ENCODE peak calls at places on chromosomes 4 and X, in seven cellular contexts. M is A549, R is tibial nerve, X is stomach, B is esophagus muscularis mucosa, Y is H1, E is suprapubic skin. S is an unnamed sample.

GRCh38 chr4:4914059-4914820 is 54.8 kb downstream of the MSX1 start:
- DNase-seq in M (no peak), R (peak; percentile 34), X (no peak), B (no peak), Y (no peak), E (no peak), S (no peak)

GRCh38 chrX:69215161-69215560 is 49.9 kb upstream of the PJA1 start:
- DNase-seq in M (no peak), R (no peak), X (no peak), B (no peak), Y (no peak), E (peak; percentile 42), S (no peak)

GRCh38 chr4:94488667-94489066 is 36.9 kb downstream of the PDLIM5 start:
- DNase-seq in M (peak; percentile 82), R (no peak), X (no peak), B (no peak), Y (no peak), E (no peak), S (no peak)

GRCh38 chrX:119067023-119067739 is 5.6 kb upstream of the CT47C1 start:
- DNase-seq in M (peak; percentile 50), R (peak; percentile 67), X (peak; percentile 57), B (no peak), Y (peak; percentile 59), E (no peak), S (peak; percentile 52)

GRCh38 chr4:181479145-181479544 is 764.1 kb upstream of the TENM3 start:
- DNase-seq in M (no peak), R (no peak), X (no peak), B (no peak), Y (no peak), E (no peak), S (no peak)

GRCh38 chr4:186693159-186693815 is 30.4 kb downstream of the FAT1 start:
- DNase-seq in M (peak; percentile 74), R (peak; percentile 87), X (peak; percentile 76), B (no peak), Y (no peak), E (peak; percentile 86), S (peak; percentile 69)

GRCh38 chrX:74551934-74552333 is 62.5 kb downstream of the RLIM start:
- DNase-seq in M (no peak), R (no peak), X (no peak), B (no peak), Y (no peak), E (no peak), S (no peak)

GRCh38 chr4:6121941-6122340 is 78.4 kb downstream of the JAKMIP1 start:
- DNase-seq in M (no peak), R (no peak), X (peak; percentile 11), B (no peak), Y (no peak), E (no peak), S (no peak)

GRCh38 chr4:101989551-101989950 is 199.0 kb downstream of the BANK1 start:
- DNase-seq in M (no peak), R (no peak), X (no peak), B (no peak), Y (no peak), E (no peak), S (no peak)

GRCh38 chr4:123244233-123244632 is 152.4 kb upstream of the SPRY1 start:
- DNase-seq in M (peak; percentile 3), R (peak; percentile 60), X (peak; percentile 30), B (no peak), Y (no peak), E (peak; percentile 67), S (peak; percentile 20)

GRCh38 chr4:7103599-7104365 is 35.9 kb upstream of the GRPEL1 start:
- DNase-seq in M (peak; percentile 51), R (peak; percentile 61), X (peak; percentile 89), B (no peak), Y (no peak), E (peak; percentile 86), S (peak; percentile 86)

GRCh38 chrX:107549504-107549903 is 78.8 kb upstream of the PRPS1 start:
- DNase-seq in M (no peak), R (no peak), X (no peak), B (no peak), Y (no peak), E (no peak), S (no peak)

GRCh38 chr4:147717878-147718277 is 14.0 kb upstream of the ARHGAP10 start:
- DNase-seq in M (no peak), R (no peak), X (no peak), B (no peak), Y (no peak), E (no peak), S (no peak)

GRCh38 chr4:25993564-25994185 is 79.7 kb downstream of the SMIM20 start:
- DNase-seq in M (peak; percentile 33), R (no peak), X (no peak), B (no peak), Y (peak; percentile 97), E (no peak), S (peak; percentile 28)

GRCh38 chrX:155819966-155820491 is 61.1 kb upstream of the VAMP7 start:
- DNase-seq in M (peak; percentile 82), R (peak; percentile 49), X (peak; percentile 63), B (no peak), Y (peak; percentile 58), E (no peak), S (peak; percentile 65)
- H3K9me3 ChIP-seq in M (no peaks in the 10 kb centered on the region), R (no peaks in the 10 kb centered on the region), X (no peaks in the 10 kb centered on the region), B (no peaks in the 10 kb centered on the region), Y (peaks cover 16% of the 10 kb centered on the region), E (peaks cover 3% of the 10 kb centered on the region), S (no peaks in the 10 kb centered on the region)

GRCh38 chr4:77662396-77662795 is 56.8 kb downstream of the CXCL13 start:
- DNase-seq in M (no peak), R (no peak), X (no peak), B (no peak), Y (no peak), E (no peak), S (peak; percentile 34)
- TF ChIP-seq POLR2A in M (no peak), R (no peak), X (no peak), B (no peak), Y (no peak), E (no peak), S (no peak)

DNA sequence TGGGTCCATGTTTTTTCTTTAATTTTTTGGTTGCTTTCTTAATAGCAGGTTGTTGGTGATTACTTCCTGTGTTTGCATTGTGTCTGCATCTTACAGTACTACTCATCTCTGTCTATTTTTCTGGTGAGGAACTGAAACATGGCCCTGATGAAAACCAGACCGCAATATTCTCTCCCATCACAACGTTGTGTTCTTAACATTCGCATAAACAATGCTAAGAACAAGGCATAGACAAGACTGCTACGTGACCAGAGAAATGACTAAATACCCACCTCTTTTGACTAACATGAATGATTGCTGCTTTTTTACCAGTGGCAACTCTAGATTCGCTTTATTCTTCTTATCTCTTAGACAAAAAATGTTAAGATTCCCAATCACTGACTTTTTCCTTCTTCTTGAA is 179.1 kb downstream of the GC start:
- DNase-seq in M (no peak), R (no peak), X (no peak), B (no peak), Y (no peak), E (no peak), S (no peak)
- TF ChIP-seq EP300 in M (no peak), R (no peak), X (no peak), B (no peak), Y (no peak), E (no peak), S (no peak)

GRCh38 chr4:14152834-14153519 is 525.5 kb upstream of the BOD1L1 start:
- DNase-seq in M (no peak), R (no peak), X (no peak), B (no peak), Y (no peak), E (no peak), S (no peak)
- H3K9me3 ChIP-seq in M (no peaks in the 10 kb centered on the region), R (no peaks in the 10 kb centered on the region), X (no peaks in the 10 kb centered on the region), B (no peaks in the 10 kb centered on the region), Y (no peaks in the 10 kb centered on the region), E (no peaks in the 10 kb centered on the region), S (no peaks in the 10 kb centered on the region)

DNA sequence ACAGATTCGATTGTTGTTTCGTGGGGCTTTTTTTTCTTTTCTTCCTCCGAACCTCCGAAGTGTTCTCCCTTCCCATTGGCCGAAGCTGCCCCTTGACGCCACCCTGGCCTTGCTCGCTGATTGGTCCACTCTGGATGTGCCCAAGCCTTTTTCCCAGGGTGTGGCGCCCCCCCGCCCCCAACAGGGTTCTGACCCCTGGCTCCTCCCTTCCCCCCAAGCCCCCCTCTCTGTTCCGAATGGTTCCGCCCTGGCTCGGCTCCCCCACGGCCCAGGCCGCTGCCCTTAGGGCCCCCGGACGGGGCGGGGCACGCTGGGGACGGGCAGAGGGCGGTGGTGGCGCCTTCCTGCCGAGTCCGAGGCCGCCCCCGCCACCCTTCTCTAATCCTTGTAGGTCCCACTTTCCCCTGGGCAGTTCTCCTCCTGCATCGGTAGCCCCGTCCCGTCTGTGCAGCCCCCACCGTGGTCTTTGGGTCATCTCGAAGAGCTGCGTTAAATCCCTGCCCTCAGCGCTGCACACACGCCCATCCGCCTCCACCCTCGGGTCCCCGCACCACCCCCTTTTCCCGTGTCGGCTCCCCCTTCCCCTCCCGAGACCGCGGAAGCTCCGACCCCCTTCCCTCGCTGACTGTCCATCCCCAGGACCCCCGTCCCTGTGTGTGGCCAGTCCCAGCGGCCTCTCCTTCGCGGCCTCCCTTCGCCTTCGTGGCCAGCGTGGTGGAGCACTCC is 25.6 kb downstream of the UTP14A start:
- DNase-seq in M (peak; percentile 97), R (peak; percentile 84), X (peak; percentile 88), B (peak; percentile 97), Y (peak; percentile 82), E (peak; percentile 93), S (peak; percentile 93)
- TF ChIP-seq POLR2A in M (peak; percentile 58), R (no peak), X (no peak), B (no peak), Y (no peak), E (no peak), S (peak; percentile 71)

GRCh38 chr4:118005883-118006282 is 28.4 kb upstream of the NDST3 start:
- DNase-seq in M (no peak), R (no peak), X (no peak), B (no peak), Y (no peak), E (no peak), S (no peak)

GRCh38 chr4:118004088-118004487 is 30.2 kb upstream of the NDST3 start:
- DNase-seq in M (no peak), R (no peak), X (no peak), B (no peak), Y (no peak), E (no peak), S (no peak)
- TF ChIP-seq EP300 in M (no peak), R (no peak), X (no peak), B (no peak), Y (no peak), E (no peak), S (no peak)

DNA sequence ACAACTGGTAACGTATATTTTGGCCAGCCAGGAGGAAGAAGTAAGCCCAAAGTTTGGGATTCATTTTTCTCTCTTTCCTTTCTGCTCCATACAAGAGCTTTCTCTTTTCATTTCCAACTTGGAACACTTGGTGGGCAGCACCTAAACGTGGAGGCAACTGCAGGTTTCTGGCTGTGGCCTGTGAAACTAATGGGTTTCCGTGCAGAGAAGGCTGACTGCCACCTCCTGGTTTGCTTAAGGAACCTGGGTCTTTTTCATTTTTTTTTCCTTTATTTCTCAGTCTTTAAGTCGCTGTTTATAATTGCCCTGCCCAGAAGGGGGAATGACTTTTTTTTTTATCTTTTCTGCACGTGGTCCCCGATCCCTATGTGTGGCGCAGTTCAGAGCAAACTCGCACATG is 15.4 kb downstream of the ZNF718 start:
- DNase-seq in M (no peak), R (no peak), X (no peak), B (no peak), Y (no peak), E (no peak), S (no peak)
- H3K9me3 ChIP-seq in M (peaks cover 71% of the 10 kb centered on the region), R (no peaks in the 10 kb centered on the region), X (peaks cover 11% of the 10 kb centered on the region), B (peaks cover 56% of the 10 kb centered on the region), Y (peaks cover 9% of the 10 kb centered on the region), E (peaks cover 39% of the 10 kb centered on the region), S (peaks cover 74% of the 10 kb centered on the region)

GRCh38 chrX:53682885-53683555 is 3.5 kb downstream of the HUWE1 start:
- DNase-seq in M (peak; percentile 79), R (peak; percentile 5), X (no peak), B (no peak), Y (peak; percentile 46), E (peak; percentile 67), S (peak; percentile 25)
- TF ChIP-seq POLR2A in M (no peak), R (no peak), X (no peak), B (no peak), Y (peak; percentile 76), E (no peak), S (no peak)

S was measured in transverse colon.